ENCODE peak calls at places on chromosome 16, in ten cellular contexts. V is cardiac muscle cell, M is lower leg skin, H is kidney epithelial cell, C is RWPE2, L is transverse colon, O is esophagus squamous epithelium, Z is AG09309, P is gastrocnemius medialis, N is IMR-90. R is an unnamed sample.

GRCh38 chr16:87311387-87311786 is 5.8 kb downstream of the C16orf95 start:
- DNase-seq in C (no peak), H (no peak), M (no peak), N (no peak), Z (no peak), V (no peak), P (no peak), O (no peak), L (no peak), R (no peak)

GRCh38 chr16:11583889-11584565 is 2.7 kb downstream of the LITAF start:
- DNase-seq in P (no peak), O (no peak), N (no peak), H (no peak), C (no peak), Z (no peak), L (peak; percentile 67), M (no peak), V (no peak), R (no peak)

GRCh38 chr16:65884018-65884417 is 482.5 kb upstream of the CDH5 start:
- DNase-seq in C (peak; percentile 81), N (peak; percentile 37), V (no peak), P (no peak), L (no peak), O (no peak), Z (peak; percentile 24), H (no peak), M (no peak), R (no peak)

GRCh38 chr16:27029525-27029924 is 37.2 kb upstream of the C16orf82 start:
- DNase-seq in V (no peak), O (no peak), L (no peak), H (no peak), Z (no peak), M (no peak), N (no peak), P (no peak), C (no peak), R (no peak)

GRCh38 chr16:27138257-27138656 is 65.1 kb upstream of the KDM8 start:
- DNase-seq in Z (no peak), L (no peak), M (no peak), V (no peak), H (no peak), O (no peak), C (no peak), N (no peak), P (no peak), R (no peak)

GRCh38 chr16:89219365-89219764 is 1.9 kb downstream of the ZNF778 start:
- DNase-seq in P (no peak), N (no peak), O (no peak), H (no peak), V (no peak), Z (no peak), L (no peak), M (no peak), C (no peak), R (no peak)

GRCh38 chr16:8572919-8573724 is 17.2 kb downstream of the TMEM114 start:
- DNase-seq in M (no peak), N (peak; percentile 37), L (no peak), H (no peak), O (no peak), Z (no peak), V (peak; percentile 68), C (no peak), P (no peak), R (peak; percentile 38)

GRCh38 chr16:67641779-67642708 is 2.9 kb upstream of the CARMIL2 start:
- DNase-seq in Z (no peak), V (peak; percentile 60), M (no peak), H (no peak), P (peak; percentile 86), O (no peak), L (no peak), N (peak; percentile 33), C (no peak), R (no peak)

GRCh38 chr16:31880322-31880979 is 6.8 kb downstream of the ZNF267 start:
- DNase-seq in N (peak; percentile 80), Z (no peak), V (peak; percentile 87), C (no peak), O (no peak), M (no peak), H (no peak), L (no peak), P (no peak), R (no peak)

GRCh38 chr16:68425498-68426354 is 22.6 kb downstream of the SMPD3 start:
- DNase-seq in N (no peak), H (no peak), M (no peak), C (no peak), V (no peak), O (no peak), Z (no peak), L (no peak), P (no peak), R (no peak)

GRCh38 chr16:27461483-27462171 is 59.7 kb downstream of the IL21R start:
- DNase-seq in N (peak; percentile 54), L (no peak), M (no peak), C (no peak), H (no peak), P (peak; percentile 74), V (no peak), Z (no peak), O (no peak), R (no peak)

GRCh38 chr16:70151391-70151790 is 22.2 kb upstream of the CLEC18C start:
- DNase-seq in V (no peak), Z (no peak), H (no peak), P (no peak), L (no peak), N (no peak), O (no peak), M (no peak), C (no peak), R (no peak)

GRCh38 chr16:81723098-81723723 is 55.9 kb upstream of the PLCG2 start:
- DNase-seq in O (no peak), M (peak; percentile 71), Z (peak; percentile 53), V (peak; percentile 88), P (no peak), C (no peak), L (no peak), N (peak; percentile 80), H (no peak), R (peak; percentile 69)

GRCh38 chr16:71441348-71441781 is 489 bp downstream of the TLE7 start:
- DNase-seq in N (no peak), L (no peak), V (peak; percentile 30), H (no peak), M (no peak), O (no peak), C (no peak), P (no peak), Z (no peak), R (no peak)

GRCh38 chr16:14505846-14506245 is 124.2 kb downstream of the PARN start:
- DNase-seq in M (no peak), L (no peak), Z (no peak), P (no peak), H (no peak), V (peak; percentile 63), C (no peak), N (peak; percentile 79), O (no peak), R (no peak)

GRCh38 chr16:30041841-30042240 is 10.8 kb upstream of the TLCD3B start:
- DNase-seq in V (peak; percentile 69), M (no peak), Z (no peak), O (no peak), C (no peak), H (no peak), N (peak; percentile 46), L (no peak), P (no peak), R (no peak)

DNA sequence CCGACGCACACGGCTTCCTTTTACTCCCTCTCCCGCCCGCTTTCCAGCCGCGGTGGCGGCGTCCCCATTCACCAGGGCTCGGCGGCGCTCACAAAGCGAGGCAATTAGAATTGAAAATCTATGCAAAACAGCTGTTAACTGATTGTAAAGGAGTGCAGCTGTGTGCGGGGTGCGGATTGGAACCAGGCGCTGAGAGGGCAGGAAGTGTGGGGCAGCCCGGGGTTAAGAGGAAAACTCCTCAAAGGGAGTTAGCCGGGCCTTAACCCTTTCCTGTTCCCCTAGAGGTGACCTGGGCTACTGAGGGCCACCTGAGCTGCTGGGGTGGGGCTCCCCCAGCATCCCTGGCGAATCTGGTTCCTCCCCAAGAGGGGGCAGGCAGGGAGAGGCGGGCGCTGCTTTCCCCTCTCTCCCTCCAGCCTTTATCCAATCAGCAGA is 5.8 kb upstream of the GSE1 start:
- DNase-seq in M (no peak), Z (no peak), C (no peak), V (peak; percentile 34), O (no peak), N (no peak), H (no peak), L (peak; percentile 55), P (no peak), R (no peak)
- H3K4me3 ChIP-seq in M (no peak overlapping the region), Z (no peak overlapping the region), C (no peak overlapping the region), V (peak overlapping the region; percentile 5), O (no peak overlapping the region), N (no peak overlapping the region), H (no peak overlapping the region), L (no peak overlapping the region), P (no peak overlapping the region), R (no peak overlapping the region)

DNA sequence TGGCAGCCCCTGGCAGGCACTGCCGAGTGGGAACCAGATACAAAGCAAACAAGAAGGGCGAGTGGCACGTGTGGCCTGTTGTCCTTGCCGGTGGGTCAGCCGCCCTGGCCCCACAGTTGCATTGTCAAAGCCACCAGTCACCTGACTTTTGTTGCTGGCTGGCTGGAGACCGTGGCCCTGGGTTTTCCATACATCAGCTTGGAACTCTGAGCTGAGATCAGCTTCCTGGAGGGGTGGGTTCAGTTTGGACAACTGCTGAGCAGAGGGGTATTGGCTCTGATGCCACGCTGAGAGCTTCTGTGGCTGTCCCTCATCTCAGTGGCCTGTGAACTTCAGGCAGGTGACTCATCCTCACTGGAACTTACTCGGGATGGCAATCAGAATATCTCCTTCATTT is 69.3 kb upstream of the BRD7 start:
- DNase-seq in V (no peak), L (no peak), P (no peak), C (no peak), O (no peak), Z (no peak), H (no peak), M (peak; percentile 3), N (no peak), R (no peak)
- TF ChIP-seq CTCF in V (no peak), L (no peak), P (no peak), C (no peak), O (no peak), Z (no peak), H (no peak), M (no peak), N (no peak), R (no peak)

GRCh38 chr16:2425825-2426430 is 3.3 kb upstream of the CCNF start:
- DNase-seq in O (no peak), M (no peak), P (no peak), Z (no peak), L (no peak), C (no peak), V (no peak), H (no peak), N (no peak), R (no peak)
- H3K4me3 ChIP-seq in O (no peak overlapping the region), M (no peak overlapping the region), P (no peak overlapping the region), Z (no peak overlapping the region), L (no peak overlapping the region), C (no peak overlapping the region), V (no peak overlapping the region), H (no peak overlapping the region), N (no peak overlapping the region), R (no peak overlapping the region)

DNA sequence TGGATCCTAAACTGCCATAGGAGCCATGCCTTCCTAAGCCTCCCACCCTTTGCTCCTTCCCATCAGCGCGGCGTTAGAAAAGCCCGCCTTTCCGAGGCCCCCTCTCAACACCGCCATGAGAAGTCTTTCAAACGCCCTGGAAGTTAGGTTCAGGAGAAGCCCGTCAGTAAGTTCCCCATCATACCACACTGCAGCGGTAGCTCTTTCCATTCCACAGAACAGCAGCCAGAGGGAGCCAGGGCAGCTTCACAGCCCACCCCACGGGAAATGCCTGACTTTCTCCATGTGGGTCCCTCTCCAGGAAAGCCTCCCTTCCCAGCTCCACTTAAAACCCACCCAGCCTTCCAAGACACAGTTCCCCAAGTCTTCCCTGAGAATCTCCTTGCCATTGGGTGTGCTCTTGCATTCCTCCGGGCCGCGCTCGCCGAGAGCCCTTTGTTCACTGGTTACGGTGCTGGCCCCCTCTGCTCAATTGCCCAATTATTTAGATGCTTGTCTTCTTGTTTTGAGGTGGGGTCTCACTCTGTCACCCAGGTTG is 28.7 kb downstream of the KIAA0513 start:
- DNase-seq in N (peak; percentile 36), P (no peak), O (no peak), V (peak; percentile 48), Z (no peak), L (no peak), M (no peak), C (no peak), H (no peak), R (no peak)
- TF ChIP-seq CTCF in N (peak; percentile 44), P (no peak), O (peak; percentile 23), V (peak; percentile 58), Z (no peak), L (no peak), M (no peak), C (no peak), H (peak; percentile 41), R (peak; percentile 51)